ENCODE peak calls at places on chromosome 3, in six cellular contexts. U, K, F, J, A and R are unnamed samples.

GRCh38 chr3:178255315-178255714 is 280.9 kb upstream of the KCNMB2 start:
- DNase-seq in U (no peak), K (no peak), F (no peak), J (no peak), A (no peak), R (no peak)

GRCh38 chr3:53092942-53093341 is 37.3 kb downstream of the RFT1 start:
- DNase-seq in U (no peak), K (no peak), F (no peak), J (no peak), A (no peak), R (no peak)

GRCh38 chr3:14472471-14473351 is 67.4 kb downstream of the GRIP2 start:
- DNase-seq in U (no peak), K (no peak), F (no peak), J (no peak), A (peak), R (no peak)

GRCh38 chr3:87541711-87542110 is 265.3 kb upstream of the POU1F1 start:
- DNase-seq in U (no peak), K (no peak), F (no peak), J (no peak), A (no peak), R (no peak)

GRCh38 chr3:55264933-55265332 is 222.2 kb downstream of the WNT5A start:
- DNase-seq in U (no peak), K (no peak), F (no peak), J (no peak), A (no peak), R (no peak)

GRCh38 chr3:11213810-11214450 is 58.3 kb upstream of the ATG7 start:
- DNase-seq in U (no peak), K (no peak), F (no peak), J (no peak), A (no peak), R (no peak)

GRCh38 chr3:178257491-178257890 is 278.7 kb upstream of the KCNMB2 start:
- DNase-seq in U (no peak), K (no peak), F (no peak), J (no peak), A (no peak), R (no peak)

GRCh38 chr3:2540115-2540514 is 441.4 kb downstream of the CNTN4 start:
- DNase-seq in U (no peak), K (no peak), F (no peak), J (no peak), A (no peak), R (no peak)

GRCh38 chr3:108489776-108490175 is 20.6 kb downstream of the MYH15 start:
- DNase-seq in U (peak), K (peak), F (no peak), J (peak), A (no peak), R (peak)

GRCh38 chr3:25002052-25002451 is 426.0 kb upstream of the RARB start:
- DNase-seq in U (no peak), K (no peak), F (no peak), J (no peak), A (no peak), R (no peak)

GRCh38 chr3:56125358-56126005 is 342.8 kb downstream of the ERC2 start:
- DNase-seq in U (no peak), K (no peak), F (no peak), J (no peak), A (peak), R (no peak)

GRCh38 chr3:156483426-156483825 is 71.5 kb downstream of the SSR3 start:
- DNase-seq in U (no peak), K (no peak), F (no peak), J (no peak), A (peak), R (no peak)

GRCh38 chr3:82012775-82013174 is 251.3 kb upstream of the GBE1 start:
- DNase-seq in U (no peak), K (no peak), F (no peak), J (no peak), A (no peak), R (no peak)